ENCODE peak calls at places on chromosome 14, in five cellular contexts. U is hepatocyte, E is Peyer's patch, G is tibial artery, C is uterus. H is an unnamed sample. For H3K9me3, the result is how much of the 10 kb centered on the place peaks cover.

GRCh38 chr14:104086210-104086660 is 735 bp downstream of the ASPG start:
- DNase-seq in U (peak), E (no peak), G (peak), C (peak), H (peak)

GRCh38 chr14:85380891-85381290 is 149.1 kb upstream of the FLRT2 start:
- DNase-seq in U (no peak), E (no peak), G (no peak), C (no peak), H (no peak)

GRCh38 chr14:60753264-60754126 is 18.9 kb downstream of the MNAT1 start:
- DNase-seq in U (no peak), E (peak), G (no peak), C (no peak), H (no peak)

GRCh38 chr14:68894802-68895201 is 84.3 kb downstream of the ACTN1 start:
- DNase-seq in U (no peak), E (no peak), G (no peak), C (no peak), H (no peak)

GRCh38 chr14:72688990-72689677 is 204.8 kb downstream of the DPF3 start:
- DNase-seq in U (no peak), E (no peak), G (no peak), C (no peak), H (no peak)

GRCh38 chr14:68510951-68511726 is 281.7 kb downstream of the ZFP36L1 start:
- DNase-seq in U (no peak), E (no peak), G (no peak), C (peak), H (no peak)

GRCh38 chr14:70901218-70901772 is 6.0 kb upstream of the PCNX1 start:
- DNase-seq in U (no peak), E (no peak), G (no peak), C (no peak), H (no peak)

GRCh38 chr14:21320913-21321312 is 41.0 kb downstream of the RPGRIP1 start:
- DNase-seq in U (no peak), E (no peak), G (no peak), C (no peak), H (no peak)

GRCh38 chr14:63039800-63040380 is 5.4 kb downstream of the KCNH5 start:
- DNase-seq in U (peak), E (no peak), G (no peak), C (no peak), H (no peak)

GRCh38 chr14:24159777-24160498 is 1.1 kb upstream of the IRF9 start:
- DNase-seq in U (no peak), E (no peak), G (no peak), C (no peak), H (peak)

GRCh38 chr14:28468191-28469151 is 298.1 kb upstream of the FOXG1 start:
- DNase-seq in U (no peak), E (no peak), G (no peak), C (no peak), H (no peak)

GRCh38 chr14:102390064-102390463 is 27.3 kb downstream of the TECPR2 start:
- DNase-seq in U (no peak), E (no peak), G (no peak), C (no peak), H (no peak)

GRCh38 chr14:40733206-40733605 is 873.5 kb upstream of the LRFN5 start:
- DNase-seq in U (no peak), E (no peak), G (no peak), C (no peak), H (no peak)

GRCh38 chr14:53016491-53016890 is 65.6 kb upstream of the FERMT2 start:
- DNase-seq in U (no peak), E (no peak), G (no peak), C (no peak), H (no peak)

GRCh38 chr14:75702107-75702506 is 41.1 kb downstream of the TTLL5 start:
- DNase-seq in U (no peak), E (no peak), G (no peak), C (no peak), H (no peak)

GRCh38 chr14:61466249-61466904 is 145.0 kb downstream of the PRKCH start:
- DNase-seq in U (peak), E (no peak), G (peak), C (peak), H (no peak)

GRCh38 chr14:104515811-104516780 is 63.5 kb upstream of the C14orf180 start:
- DNase-seq in U (no peak), E (no peak), G (no peak), C (no peak), H (no peak)

GRCh38 chr14:36667679-36668078 is 6.0 kb downstream of the PAX9 start:
- DNase-seq in U (no peak), E (no peak), G (no peak), C (no peak), H (no peak)

GRCh38 chr14:88974991-88975835 is 150.8 kb downstream of the TTC8 start:
- DNase-seq in U (no peak), E (no peak), G (no peak), C (no peak), H (no peak)

GRCh38 chr14:90969493-90970166 is 90.8 kb downstream of the RPS6KA5 start:
- DNase-seq in U (peak), E (no peak), G (no peak), C (no peak), H (no peak)

GRCh38 chr14:97917169-97917568 is 1120.0 kb downstream of the VRK1 start:
- DNase-seq in U (no peak), E (no peak), G (no peak), C (no peak), H (no peak)
- H3K9me3 ChIP-seq in U (under half), E (under half), G (under half), C (under half), H (under half)

GRCh38 chr14:29649170-29649569 is 278.5 kb downstream of the PRKD1 start:
- DNase-seq in U (no peak), E (no peak), G (no peak), C (no peak), H (no peak)

GRCh38 chr14:29645117-29645516 is 282.5 kb downstream of the PRKD1 start:
- DNase-seq in U (no peak), E (no peak), G (no peak), C (no peak), H (no peak)

GRCh38 chr14:29648045-29648444 is 279.6 kb downstream of the PRKD1 start:
- DNase-seq in U (no peak), E (no peak), G (no peak), C (no peak), H (no peak)

DNA sequence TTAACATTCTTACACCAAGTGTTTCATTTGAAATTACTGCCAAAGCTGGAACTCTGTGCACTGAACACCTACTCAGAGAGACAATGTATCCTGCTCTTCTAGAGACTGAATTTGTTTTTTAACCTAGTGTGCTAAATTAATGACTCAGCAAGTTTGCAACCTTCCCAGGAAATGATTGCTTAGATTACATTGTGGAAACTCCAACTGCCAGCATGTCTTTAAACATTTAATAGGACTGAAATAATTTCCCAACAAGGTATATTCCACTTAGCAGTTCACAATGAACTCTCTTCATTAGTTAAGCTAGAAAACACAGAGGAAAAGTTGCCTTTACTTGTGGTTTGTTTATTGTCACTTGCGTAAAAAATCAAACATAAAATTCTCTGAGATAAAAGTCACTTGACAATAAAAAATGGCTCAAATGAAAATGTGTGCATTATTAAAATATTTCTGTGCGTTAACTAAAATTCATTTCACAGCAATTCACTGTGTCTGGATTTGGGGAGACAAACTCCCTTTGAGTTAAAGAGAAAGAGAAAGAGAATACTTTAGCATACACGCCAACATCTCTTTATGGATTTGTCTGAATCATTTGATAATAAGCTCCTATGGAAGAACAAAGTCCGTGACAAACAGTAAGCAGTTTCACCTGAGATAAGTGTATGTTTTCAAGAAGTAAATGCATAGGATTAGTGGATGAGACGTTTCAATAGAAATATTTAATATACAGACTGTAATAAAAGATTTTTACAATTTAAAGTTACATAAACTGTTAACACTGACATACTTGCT is 284.0 kb downstream of the PRKD1 start:
- DNase-seq in U (no peak), E (no peak), G (no peak), C (no peak), H (no peak)
- H3K9me3 ChIP-seq in U (under half), E (under half), G (under half), C (under half), H (under half)

GRCh38 chr14:19823765-19824164 is 20.2 kb downstream of the OR4N2 start:
- DNase-seq in U (no peak), E (no peak), G (no peak), C (no peak), H (no peak)
- H3K9me3 ChIP-seq in U (under half), E (under half), G (under half), C (under half), H (under half)

GRCh38 chr14:106513302-106513701 is 986.9 kb downstream of the TMEM121 start:
- DNase-seq in U (no peak), E (no peak), G (no peak), C (no peak), H (no peak)
- H3K9me3 ChIP-seq in U (under half), E (under half), G (under half), C (under half), H (under half)

GRCh38 chr14:76742961-76743360 is 18.3 kb upstream of the VASH1 start:
- DNase-seq in U (no peak), E (no peak), G (no peak), C (no peak), H (no peak)

GRCh38 chr14:76741074-76741473 is 20.2 kb upstream of the VASH1 start:
- DNase-seq in U (no peak), E (no peak), G (no peak), C (no peak), H (no peak)

DNA sequence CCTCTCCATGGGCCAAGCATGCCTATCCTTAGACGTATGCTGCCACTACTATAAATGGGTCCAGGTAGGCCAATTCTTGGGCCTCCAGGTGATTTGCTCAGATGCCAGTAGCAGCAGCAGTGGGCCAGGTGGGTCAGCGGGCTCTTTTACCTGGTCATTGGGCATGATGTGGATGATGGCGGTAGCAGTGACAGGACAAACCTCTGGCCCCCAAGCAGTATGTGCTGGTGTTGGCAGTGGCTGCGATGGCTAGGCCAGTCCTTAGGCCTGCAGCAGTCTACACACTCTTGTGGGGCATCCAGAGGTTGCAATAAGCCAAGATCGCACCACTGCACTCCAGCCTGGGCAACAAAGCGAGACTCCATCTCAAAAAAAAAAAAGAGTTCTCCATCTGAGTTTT is 19.1 kb upstream of the VASH1 start:
- DNase-seq in U (no peak), E (no peak), G (no peak), C (no peak), H (no peak)
- H3K9me3 ChIP-seq in U (under half), E (under half), G (under half), C (under half), H (under half)